ENCODE peak calls at places on chromosomes 12 and 14, in five cellular contexts. One of them, this sample, is unnamed.

GRCh38 chr12:10288989-10289388 is 18.7 kb upstream of the KLRD1 start:
- DNase-seq in transverse colon: no peak
- DNase-seq in CD4-positive, alpha-beta memory T cell: no peak
- DNase-seq in mesendoderm: no peak
- DNase-seq in pancreas: no peak
- DNase-seq in this sample: no peak

GRCh38 chr14:105532735-105533141 is 6.4 kb downstream of the TMEM121 start:
- DNase-seq in CD4-positive, alpha-beta memory T cell: no peak
- DNase-seq in mesendoderm: no peak
- DNase-seq in transverse colon: no peak
- DNase-seq in pancreas: no peak
- DNase-seq in this sample: peak; percentile 32

GRCh38 chr14:95285566-95285965 is 34.1 kb downstream of the CLMN start:
- DNase-seq in CD4-positive, alpha-beta memory T cell: no peak
- DNase-seq in transverse colon: no peak
- DNase-seq in pancreas: no peak
- DNase-seq in mesendoderm: no peak
- DNase-seq in this sample: no peak

GRCh38 chr12:123270380-123271181 is 1.1 kb downstream of the CDK2AP1 start:
- DNase-seq in mesendoderm: no peak
- DNase-seq in CD4-positive, alpha-beta memory T cell: peak; percentile 7
- DNase-seq in transverse colon: peak; percentile 36
- DNase-seq in pancreas: no peak
- DNase-seq in this sample: peak; percentile 28

GRCh38 chr12:117582135-117582784 is 220.8 kb upstream of the NOS1 start:
- DNase-seq in pancreas: no peak
- DNase-seq in CD4-positive, alpha-beta memory T cell: no peak
- DNase-seq in mesendoderm: no peak
- DNase-seq in transverse colon: no peak
- DNase-seq in this sample: no peak

GRCh38 chr14:80313806-80314205 is 102.5 kb upstream of the DIO2 start:
- DNase-seq in mesendoderm: no peak
- DNase-seq in transverse colon: no peak
- DNase-seq in pancreas: no peak
- DNase-seq in CD4-positive, alpha-beta memory T cell: no peak
- DNase-seq in this sample: no peak

GRCh38 chr14:97185186-97185585 is 388.0 kb downstream of the VRK1 start:
- DNase-seq in mesendoderm: peak; percentile 46
- DNase-seq in pancreas: no peak
- DNase-seq in CD4-positive, alpha-beta memory T cell: peak; percentile 36
- DNase-seq in transverse colon: no peak
- DNase-seq in this sample: peak; percentile 80

GRCh38 chr12:1453801-1454200 is 140.6 kb downstream of the FBXL14 start:
- DNase-seq in mesendoderm: peak; percentile 13
- DNase-seq in pancreas: no peak
- DNase-seq in transverse colon: no peak
- DNase-seq in CD4-positive, alpha-beta memory T cell: no peak
- DNase-seq in this sample: no peak

GRCh38 chr14:106393742-106394141 is 867.4 kb downstream of the TMEM121 start:
- DNase-seq in pancreas: no peak
- DNase-seq in CD4-positive, alpha-beta memory T cell: no peak
- DNase-seq in mesendoderm: no peak
- DNase-seq in transverse colon: no peak
- DNase-seq in this sample: no peak

GRCh38 chr14:39731912-39732311 is 299.7 kb upstream of the FBXO33 start:
- DNase-seq in CD4-positive, alpha-beta memory T cell: no peak
- DNase-seq in pancreas: no peak
- DNase-seq in mesendoderm: peak; percentile 53
- DNase-seq in transverse colon: no peak
- DNase-seq in this sample: peak; percentile 25

GRCh38 chr14:68819260-68819691 is 26.4 kb upstream of the ZFP36L1 start:
- DNase-seq in CD4-positive, alpha-beta memory T cell: peak; percentile 20
- DNase-seq in pancreas: no peak
- DNase-seq in mesendoderm: peak; percentile 92
- DNase-seq in transverse colon: peak; percentile 59
- DNase-seq in this sample: no peak

GRCh38 chr14:83894519-83894918 is 1635.4 kb upstream of the FLRT2 start:
- DNase-seq in CD4-positive, alpha-beta memory T cell: no peak
- DNase-seq in mesendoderm: no peak
- DNase-seq in pancreas: no peak
- DNase-seq in transverse colon: no peak
- DNase-seq in this sample: no peak

GRCh38 chr12:113068312-113068935 is 11.9 kb downstream of the DTX1 start:
- DNase-seq in CD4-positive, alpha-beta memory T cell: no peak
- DNase-seq in mesendoderm: no peak
- DNase-seq in transverse colon: no peak
- DNase-seq in pancreas: no peak
- DNase-seq in this sample: no peak

GRCh38 chr12:81300454-81300853 is 222.6 kb downstream of the ACSS3 start:
- DNase-seq in CD4-positive, alpha-beta memory T cell: no peak
- DNase-seq in mesendoderm: peak; percentile 42
- DNase-seq in transverse colon: no peak
- DNase-seq in pancreas: no peak
- DNase-seq in this sample: no peak

GRCh38 chr12:52148541-52149181 is 43.2 kb downstream of the KRT80 start:
- DNase-seq in CD4-positive, alpha-beta memory T cell: no peak
- DNase-seq in transverse colon: peak; percentile 92
- DNase-seq in mesendoderm: no peak
- DNase-seq in pancreas: peak; percentile 76
- DNase-seq in this sample: no peak

GRCh38 chr12:56143870-56144269 is 8.5 kb upstream of the MYL6B start:
- DNase-seq in mesendoderm: no peak
- DNase-seq in pancreas: no peak
- DNase-seq in transverse colon: peak; percentile 62
- DNase-seq in CD4-positive, alpha-beta memory T cell: no peak
- DNase-seq in this sample: no peak

GRCh38 chr12:31322651-31323248 is 3.2 kb downstream of the SINHCAF start:
- DNase-seq in pancreas: no peak
- DNase-seq in transverse colon: peak; percentile 13
- DNase-seq in CD4-positive, alpha-beta memory T cell: no peak
- DNase-seq in mesendoderm: peak; percentile 77
- DNase-seq in this sample: no peak

GRCh38 chr12:62840311-62840710 is 94.6 kb downstream of the PPM1H start:
- DNase-seq in mesendoderm: peak; percentile 65
- DNase-seq in pancreas: no peak
- DNase-seq in transverse colon: no peak
- DNase-seq in CD4-positive, alpha-beta memory T cell: no peak
- DNase-seq in this sample: no peak

GRCh38 chr14:68710776-68711175 is 82.1 kb downstream of the ZFP36L1 start:
- DNase-seq in transverse colon: no peak
- DNase-seq in CD4-positive, alpha-beta memory T cell: no peak
- DNase-seq in mesendoderm: no peak
- DNase-seq in pancreas: no peak
- DNase-seq in this sample: no peak

GRCh38 chr12:15602051-15602672 is 187.0 kb downstream of the EPS8 start:
- DNase-seq in mesendoderm: no peak
- DNase-seq in pancreas: no peak
- DNase-seq in CD4-positive, alpha-beta memory T cell: no peak
- DNase-seq in transverse colon: no peak
- DNase-seq in this sample: no peak

GRCh38 chr12:53200458-53201169 is 6.4 kb downstream of the ITGB7 start:
- DNase-seq in CD4-positive, alpha-beta memory T cell: no peak
- DNase-seq in transverse colon: no peak
- DNase-seq in mesendoderm: no peak
- DNase-seq in pancreas: no peak
- DNase-seq in this sample: no peak

GRCh38 chr12:3132636-3133409 is 55.6 kb downstream of the TSPAN9 start:
- DNase-seq in transverse colon: no peak
- DNase-seq in mesendoderm: peak; percentile 77
- DNase-seq in CD4-positive, alpha-beta memory T cell: no peak
- DNase-seq in pancreas: no peak
- DNase-seq in this sample: no peak

GRCh38 chr12:105024926-105025325 is 38.8 kb downstream of the NOPCHAP1 start:
- DNase-seq in CD4-positive, alpha-beta memory T cell: no peak
- DNase-seq in pancreas: no peak
- DNase-seq in mesendoderm: no peak
- DNase-seq in transverse colon: no peak
- DNase-seq in this sample: no peak

GRCh38 chr14:25049559-25050493 is at the start of gene STXBP6:
- DNase-seq in pancreas: peak; percentile 86
- DNase-seq in CD4-positive, alpha-beta memory T cell: no peak
- DNase-seq in transverse colon: peak; percentile 78
- DNase-seq in mesendoderm: peak; percentile 65
- DNase-seq in this sample: peak; percentile 72

GRCh38 chr12:113424915-113425823 is 3.0 kb downstream of the SDSL start:
- DNase-seq in pancreas: peak; percentile 59
- DNase-seq in transverse colon: peak; percentile 62
- DNase-seq in CD4-positive, alpha-beta memory T cell: peak; percentile 43
- DNase-seq in mesendoderm: peak; percentile 67
- DNase-seq in this sample: peak; percentile 58

GRCh38 chr12:108635201-108635996 is 1.7 kb upstream of the SELPLG start:
- DNase-seq in mesendoderm: peak; percentile 26
- DNase-seq in pancreas: no peak
- DNase-seq in transverse colon: peak; percentile 71
- DNase-seq in CD4-positive, alpha-beta memory T cell: peak; percentile 56
- DNase-seq in this sample: no peak

GRCh38 chr14:21672116-21672515 is 1.5 kb downstream of the OR4E1 start:
- DNase-seq in CD4-positive, alpha-beta memory T cell: no peak
- DNase-seq in mesendoderm: no peak
- DNase-seq in pancreas: no peak
- DNase-seq in transverse colon: no peak
- DNase-seq in this sample: no peak

GRCh38 chr12:63826002-63826585 is 18.4 kb upstream of the SRGAP1 start:
- DNase-seq in CD4-positive, alpha-beta memory T cell: no peak
- DNase-seq in mesendoderm: peak; percentile 55
- DNase-seq in transverse colon: no peak
- DNase-seq in pancreas: no peak
- DNase-seq in this sample: peak; percentile 73

GRCh38 chr12:25825494-25825893 is 133.0 kb upstream of the RASSF8 start:
- DNase-seq in transverse colon: no peak
- DNase-seq in mesendoderm: peak; percentile 63
- DNase-seq in pancreas: no peak
- DNase-seq in CD4-positive, alpha-beta memory T cell: no peak
- DNase-seq in this sample: no peak
- H3K27ac ChIP-seq in transverse colon: no peak overlapping the region
- H3K27ac ChIP-seq in mesendoderm: no peak overlapping the region
- H3K27ac ChIP-seq in pancreas: no peak overlapping the region
- H3K27ac ChIP-seq in CD4-positive, alpha-beta memory T cell: no peak overlapping the region
- H3K27ac ChIP-seq in this sample: no peak overlapping the region

DNA sequence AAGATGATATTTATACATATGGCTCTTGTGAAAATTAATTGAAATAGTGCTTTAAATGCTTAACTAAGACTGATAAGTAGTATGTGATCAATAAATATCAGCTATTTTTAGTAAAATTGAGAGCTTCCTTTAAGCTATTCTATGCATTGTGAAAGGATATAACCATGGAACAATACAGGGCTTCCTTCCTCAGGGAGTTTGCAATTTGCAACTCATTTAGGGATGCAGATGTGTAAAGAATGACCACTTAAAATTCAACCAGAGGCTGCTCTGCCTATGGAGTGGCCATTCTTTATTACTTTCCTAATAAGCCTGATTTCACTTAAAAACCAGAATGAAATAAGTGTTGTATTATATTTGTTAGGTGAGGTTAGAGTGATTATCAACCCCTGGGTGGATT is 103.2 kb upstream of the PRICKLE1 start:
- DNase-seq in pancreas: no peak
- DNase-seq in CD4-positive, alpha-beta memory T cell: no peak
- DNase-seq in mesendoderm: peak; percentile 48
- DNase-seq in transverse colon: no peak
- DNase-seq in this sample: no peak
- H3K27ac ChIP-seq in pancreas: no peak overlapping the region
- H3K27ac ChIP-seq in CD4-positive, alpha-beta memory T cell: no peak overlapping the region
- H3K27ac ChIP-seq in mesendoderm: no peak overlapping the region
- H3K27ac ChIP-seq in transverse colon: no peak overlapping the region
- H3K27ac ChIP-seq in this sample: no peak overlapping the region

GRCh38 chr12:106757623-106758348 is 16.7 kb upstream of the RIC8B start:
- DNase-seq in CD4-positive, alpha-beta memory T cell: no peak
- DNase-seq in pancreas: no peak
- DNase-seq in transverse colon: no peak
- DNase-seq in mesendoderm: no peak
- DNase-seq in this sample: no peak
- H3K27ac ChIP-seq in CD4-positive, alpha-beta memory T cell: no peak overlapping the region
- H3K27ac ChIP-seq in pancreas: no peak overlapping the region
- H3K27ac ChIP-seq in transverse colon: peak overlapping the region; percentile 49
- H3K27ac ChIP-seq in mesendoderm: no peak overlapping the region
- H3K27ac ChIP-seq in this sample: no peak overlapping the region

GRCh38 chr12:12505544-12506501 is 56.8 kb downstream of the DUSP16 start:
- DNase-seq in mesendoderm: peak; percentile 75
- DNase-seq in CD4-positive, alpha-beta memory T cell: peak; percentile 28
- DNase-seq in transverse colon: no peak
- DNase-seq in pancreas: no peak
- DNase-seq in this sample: peak; percentile 28

GRCh38 chr12:12508612-12509011 is 54.1 kb downstream of the DUSP16 start:
- DNase-seq in CD4-positive, alpha-beta memory T cell: no peak
- DNase-seq in pancreas: no peak
- DNase-seq in mesendoderm: no peak
- DNase-seq in transverse colon: no peak
- DNase-seq in this sample: no peak

GRCh38 chr12:12510141-12510540 is 52.5 kb downstream of the DUSP16 start:
- DNase-seq in pancreas: no peak
- DNase-seq in transverse colon: no peak
- DNase-seq in mesendoderm: no peak
- DNase-seq in CD4-positive, alpha-beta memory T cell: no peak
- DNase-seq in this sample: no peak

GRCh38 chr12:12506541-12506940 is 56.1 kb downstream of the DUSP16 start:
- DNase-seq in mesendoderm: peak; percentile 61
- DNase-seq in transverse colon: no peak
- DNase-seq in CD4-positive, alpha-beta memory T cell: no peak
- DNase-seq in pancreas: no peak
- DNase-seq in this sample: no peak

GRCh38 chr12:12507121-12507520 is 55.5 kb downstream of the DUSP16 start:
- DNase-seq in mesendoderm: no peak
- DNase-seq in transverse colon: no peak
- DNase-seq in pancreas: no peak
- DNase-seq in CD4-positive, alpha-beta memory T cell: no peak
- DNase-seq in this sample: peak; percentile 36
- H3K27ac ChIP-seq in mesendoderm: no peak overlapping the region
- H3K27ac ChIP-seq in transverse colon: peak overlapping the region; percentile 63
- H3K27ac ChIP-seq in pancreas: no peak overlapping the region
- H3K27ac ChIP-seq in CD4-positive, alpha-beta memory T cell: no peak overlapping the region
- H3K27ac ChIP-seq in this sample: no peak overlapping the region

DNA sequence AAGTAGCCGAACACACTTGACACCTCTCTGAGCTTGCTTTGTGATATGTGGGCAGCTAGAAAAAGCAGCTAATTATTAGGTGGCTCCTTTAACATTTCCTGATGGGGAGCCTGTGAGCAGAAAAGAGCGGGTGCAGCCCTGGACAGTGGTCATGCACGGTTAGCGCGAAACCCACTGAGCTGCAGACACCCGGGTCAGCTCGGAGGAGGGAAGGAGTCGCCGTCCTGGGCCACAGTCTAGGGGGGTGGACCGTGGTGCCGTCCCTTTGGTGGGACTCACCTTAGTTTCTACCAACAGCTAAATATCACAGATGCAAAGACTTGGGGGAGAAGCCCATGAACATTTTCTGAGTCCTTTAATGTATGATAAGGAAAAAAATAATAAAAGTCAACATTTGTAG is 6.7 kb downstream of the COA8 start:
- DNase-seq in mesendoderm: no peak
- DNase-seq in pancreas: no peak
- DNase-seq in CD4-positive, alpha-beta memory T cell: no peak
- DNase-seq in transverse colon: no peak
- DNase-seq in this sample: no peak
- H3K27ac ChIP-seq in mesendoderm: peak overlapping the region; percentile 82
- H3K27ac ChIP-seq in pancreas: no peak overlapping the region
- H3K27ac ChIP-seq in CD4-positive, alpha-beta memory T cell: no peak overlapping the region
- H3K27ac ChIP-seq in transverse colon: no peak overlapping the region
- H3K27ac ChIP-seq in this sample: peak overlapping the region; percentile 71